ENCODE peak calls at places on chromosomes 13 and 19, in six cellular contexts. J is substantia nigra, Z is WTC11, Q is iris pigment epithelial cell, G is OCI-LY7, W is T-helper 2 cell. V is an unnamed sample.
A peak's percentile ranks its signal among the peaks of the same experiment; 100 is the strongest.

GRCh38 chr19:39156230-39156890 is 30.8 kb downstream of the PAK4 start:
- DNase-seq in J (no peak), Z (no peak), Q (peak; percentile 10), G (no peak), W (no peak), V (peak; percentile 27)

GRCh38 chr13:51323824-51324511 is 15.5 kb upstream of the SERPINE3 start:
- DNase-seq in J (no peak), Z (no peak), Q (no peak), G (no peak), W (no peak), V (peak; percentile 16)

GRCh38 chr19:16066611-16067104 is 9.6 kb upstream of the TPM4 start:
- DNase-seq in J (no peak), Z (no peak), Q (peak; percentile 54), G (peak; percentile 72), W (no peak), V (peak; percentile 59)

GRCh38 chr19:35154535-35155406 is at the start of gene FXYD5:
- DNase-seq in J (no peak), Z (peak; percentile 64), Q (peak; percentile 84), G (peak; percentile 69), W (peak; percentile 84), V (peak; percentile 80)

GRCh38 chr13:67069117-67069767 is 160.9 kb downstream of the PCDH9 start:
- DNase-seq in J (peak; percentile 22), Z (no peak), Q (peak; percentile 68), G (no peak), W (no peak), V (no peak)

GRCh38 chr13:113668491-113668971 is 1.5 kb downstream of the GRK1 start:
- DNase-seq in J (no peak), Z (peak; percentile 8), Q (no peak), G (no peak), W (no peak), V (no peak)

GRCh38 chr19:8149261-8150094 is at the start of gene FBN3:
- DNase-seq in J (no peak), Z (peak; percentile 75), Q (no peak), G (no peak), W (no peak), V (no peak)

GRCh38 chr13:43611631-43612416 is 174.9 kb downstream of the ENOX1 start:
- DNase-seq in J (no peak), Z (no peak), Q (no peak), G (no peak), W (no peak), V (no peak)

GRCh38 chr19:7883796-7884570 is 4.3 kb upstream of the LRRC8E start:
- DNase-seq in J (no peak), Z (no peak), Q (peak; percentile 30), G (no peak), W (no peak), V (peak; percentile 38)

GRCh38 chr19:51181913-51182419 is 39.9 kb downstream of the SIGLEC7 start:
- DNase-seq in J (no peak), Z (peak; percentile 77), Q (no peak), G (no peak), W (no peak), V (no peak)

GRCh38 chr19:47036233-47036651 is 12.2 kb downstream of the TMEM160 start:
- DNase-seq in J (no peak), Z (no peak), Q (peak; percentile 33), G (no peak), W (no peak), V (peak; percentile 39)

V was measured in epithelial cell of esophagus.